ENCODE peak calls at places on chromosomes 13 and 19, in four cellular contexts. G, Z, P and N are unnamed samples.
A peak's percentile ranks its signal among the peaks of the same experiment; 100 is the strongest.

GRCh38 chr13:64471916-64472315 is 2758.2 kb downstream of the PCDH9 start:
- DNase-seq in G (no peak), P (no peak), Z (no peak), N (no peak)

GRCh38 chr13:60798503-60798902 is 401.5 kb downstream of the TDRD3 start:
- DNase-seq in P (no peak), G (no peak), Z (no peak), N (no peak)

GRCh38 chr19:42282810-42283247 is 13.8 kb downstream of the CIC start:
- DNase-seq in P (no peak), G (no peak), Z (no peak), N (no peak)

GRCh38 chr19:32186542-32187330 is 158.7 kb upstream of the ZNF507 start:
- DNase-seq in P (no peak), Z (no peak), G (no peak), N (no peak)

GRCh38 chr13:102117175-102117830 is 284.5 kb downstream of the FGF14 start:
- DNase-seq in Z (no peak), G (no peak), P (no peak), N (no peak)

GRCh38 chr13:77740931-77741586 is 43.6 kb downstream of the SLAIN1 start:
- DNase-seq in G (no peak), P (no peak), Z (no peak), N (no peak)

GRCh38 chr13:40236566-40237168 is 429.8 kb downstream of the FOXO1 start:
- DNase-seq in Z (no peak), P (no peak), G (no peak), N (no peak)

GRCh38 chr19:51809787-51810186 is 14.8 kb downstream of the FPR3 start:
- DNase-seq in G (no peak), Z (no peak), P (no peak), N (no peak)

GRCh38 chr13:113901231-113901630 is 37.4 kb upstream of the GAS6 start:
- DNase-seq in G (peak; percentile 2), Z (no peak), P (no peak), N (no peak)

GRCh38 chr19:56423985-56424353 is 19.8 kb downstream of the ZNF583 start:
- DNase-seq in Z (no peak), P (no peak), G (no peak), N (no peak)

GRCh38 chr19:42115705-42116104 is 16.5 kb downstream of the POU2F2 start:
- DNase-seq in G (no peak), P (no peak), Z (no peak), N (no peak)

GRCh38 chr13:76717092-76717491 is 169.1 kb downstream of the KCTD12 start:
- DNase-seq in G (no peak), P (no peak), Z (peak; percentile 79), N (no peak)

GRCh38 chr13:76943646-76944045 is 4.7 kb upstream of the ACOD1 start:
- DNase-seq in P (no peak), G (no peak), Z (no peak), N (no peak)

GRCh38 chr13:79837741-79838450 is 356.9 kb downstream of the NDFIP2 start:
- DNase-seq in P (no peak), Z (peak; percentile 55), G (no peak), N (no peak)

GRCh38 chr19:52453324-52454094 is at the start of gene ZNF578:
- DNase-seq in Z (peak; percentile 81), P (no peak), G (peak; percentile 67), N (peak; percentile 98)

GRCh38 chr13:83884141-83884540 is 1.9 kb upstream of the SLITRK1 start:
- DNase-seq in Z (no peak), P (no peak), G (no peak), N (no peak)

GRCh38 chr19:19372656-19373416 is 32.6 kb upstream of the GATAD2A start:
- DNase-seq in P (no peak), Z (peak; percentile 37), G (no peak), N (peak; percentile 67)

GRCh38 chr13:74132768-74133656 is 1.2 kb downstream of the KLF12 start:
- DNase-seq in P (peak; percentile 57), G (no peak), Z (no peak), N (peak; percentile 13)

GRCh38 chr19:43541920-43542650 is 9.1 kb downstream of the ZNF575 start:
- DNase-seq in P (no peak), G (no peak), Z (no peak), N (no peak)

GRCh38 chr19:58021541-58022282 is 12.1 kb upstream of the ZSCAN1 start:
- DNase-seq in P (peak; percentile 69), G (peak; percentile 37), Z (peak; percentile 9), N (peak; percentile 84)

GRCh38 chr19:36054733-36055686 is at the start of gene WDR62:
- DNase-seq in P (peak; percentile 98), Z (peak; percentile 89), G (peak; percentile 92), N (peak; percentile 94)

GRCh38 chr13:30429721-30430694 is 7.7 kb downstream of the UBE2L5 start:
- DNase-seq in P (no peak), G (no peak), Z (peak; percentile 84), N (no peak)

GRCh38 chr13:99811067-99811715 is 160.4 kb downstream of the ZIC5 start:
- DNase-seq in G (peak; percentile 16), Z (no peak), P (no peak), N (no peak)

GRCh38 chr13:71242191-71242590 is 624.8 kb downstream of the DACH1 start:
- DNase-seq in P (peak; percentile 85), G (no peak), Z (no peak), N (no peak)

GRCh38 chr13:100721885-100722512 is 47.4 kb upstream of the TMTC4 start:
- DNase-seq in Z (peak; percentile 53), P (peak; percentile 66), G (peak; percentile 68), N (peak; percentile 76)

GRCh38 chr13:74770361-74770760 is 636.2 kb upstream of the KLF12 start:
- DNase-seq in G (no peak), P (no peak), Z (peak; percentile 90), N (no peak)

GRCh38 chr13:70333752-70334151 is 225.5 kb upstream of the KLHL1 start:
- DNase-seq in Z (no peak), G (no peak), P (no peak), N (no peak)

DNA sequence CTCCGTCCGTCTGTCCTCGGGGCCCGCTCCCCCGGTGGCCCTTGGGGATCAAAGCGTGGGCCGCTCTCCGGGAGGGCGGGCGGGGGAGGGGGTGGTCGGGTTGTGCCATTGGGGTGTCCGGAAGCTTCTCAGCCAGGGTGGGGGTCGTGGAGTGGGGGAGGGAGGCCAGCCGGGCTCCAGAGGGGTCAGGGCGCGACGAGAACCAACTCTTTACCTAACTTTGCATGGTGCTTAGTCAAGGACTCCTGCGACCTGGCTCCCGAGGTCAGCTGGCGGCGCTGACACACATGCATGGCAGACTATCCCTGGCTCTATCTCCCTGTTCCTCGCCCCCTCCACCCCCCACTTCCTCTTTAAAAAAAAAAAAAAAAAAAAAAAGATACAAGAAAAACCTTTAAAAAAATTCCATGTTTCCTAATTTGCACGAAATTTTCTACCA is 15.5 kb downstream of the SMIM24 start:
- DNase-seq in G (no peak), P (peak; percentile 47), Z (no peak), N (no peak)
- H3K4me3 ChIP-seq in G (no peak overlapping the region), P (peak overlapping the region; percentile 17), Z (no peak overlapping the region), N (no peak overlapping the region)

DNA sequence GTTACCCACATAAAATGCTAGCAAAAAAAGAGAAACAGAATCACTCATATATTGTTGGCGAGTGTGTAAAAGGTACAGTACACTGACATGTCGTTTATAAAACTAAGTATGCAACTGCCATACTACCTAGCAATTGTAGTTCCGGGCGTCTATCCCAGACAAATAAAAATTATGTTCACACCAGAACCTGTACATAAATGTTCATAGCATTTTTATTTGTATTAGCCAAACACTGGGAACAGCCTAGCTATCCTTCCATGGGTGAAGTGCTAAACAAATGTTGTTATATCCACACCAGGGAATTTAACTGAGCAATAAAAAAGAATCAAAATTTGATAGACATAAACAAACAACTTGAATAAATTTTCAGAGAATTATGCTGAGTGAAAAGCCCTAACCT is 28.9 kb upstream of the POSTN start:
- DNase-seq in G (no peak), Z (no peak), P (no peak), N (no peak)
- TF ChIP-seq CTCF in G (no peak), Z (no peak), P (no peak), N (no peak)

DNA sequence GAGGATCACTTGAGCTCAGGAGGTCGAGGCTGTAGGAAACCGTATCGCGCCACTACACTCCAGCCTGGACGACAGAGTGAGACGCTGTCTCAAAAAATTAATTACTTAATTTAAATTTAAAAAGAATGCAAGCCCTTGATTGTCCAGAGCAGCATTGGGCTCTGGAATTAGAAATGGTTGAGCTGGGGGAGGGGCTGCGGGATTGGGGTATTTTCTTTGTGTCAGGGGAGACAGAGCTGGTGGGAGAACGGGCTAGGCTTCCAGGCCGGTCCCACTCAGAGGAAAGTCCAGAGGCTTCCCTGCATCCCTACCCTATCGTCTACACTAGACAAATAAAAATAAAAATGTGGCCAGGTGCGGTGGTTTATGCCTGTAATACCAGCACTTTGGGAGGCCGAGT is 2.2 kb upstream of the RAB3A start:
- DNase-seq in P (no peak), Z (no peak), G (no peak), N (no peak)
- H3K27ac ChIP-seq in P (no peak overlapping the region), Z (peak overlapping the region; percentile 98), G (peak overlapping the region; percentile 86), N (peak overlapping the region; percentile 95)

DNA sequence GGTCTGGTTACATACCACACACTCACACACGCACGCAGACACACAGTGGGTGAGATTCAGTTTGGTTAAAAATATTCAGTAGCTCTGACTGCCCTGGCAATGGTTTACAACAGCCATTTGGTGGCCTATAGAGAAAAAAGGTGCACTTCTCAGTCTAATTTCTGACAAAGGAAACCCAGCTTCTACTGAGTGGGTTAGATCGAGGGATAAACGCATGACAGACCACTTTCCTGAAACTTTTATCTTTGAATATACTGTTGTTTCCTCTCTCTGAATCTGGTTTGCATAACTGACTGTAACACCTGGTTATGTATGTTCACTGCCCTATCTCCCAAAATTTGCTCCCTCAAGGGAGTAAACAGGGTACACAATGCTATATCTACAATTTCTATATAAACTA is 2.4 kb downstream of the LIG4 start:
- DNase-seq in P (no peak), Z (no peak), G (no peak), N (no peak)
- H3K4me3 ChIP-seq in P (no peak overlapping the region), Z (no peak overlapping the region), G (no peak overlapping the region), N (no peak overlapping the region)

DNA sequence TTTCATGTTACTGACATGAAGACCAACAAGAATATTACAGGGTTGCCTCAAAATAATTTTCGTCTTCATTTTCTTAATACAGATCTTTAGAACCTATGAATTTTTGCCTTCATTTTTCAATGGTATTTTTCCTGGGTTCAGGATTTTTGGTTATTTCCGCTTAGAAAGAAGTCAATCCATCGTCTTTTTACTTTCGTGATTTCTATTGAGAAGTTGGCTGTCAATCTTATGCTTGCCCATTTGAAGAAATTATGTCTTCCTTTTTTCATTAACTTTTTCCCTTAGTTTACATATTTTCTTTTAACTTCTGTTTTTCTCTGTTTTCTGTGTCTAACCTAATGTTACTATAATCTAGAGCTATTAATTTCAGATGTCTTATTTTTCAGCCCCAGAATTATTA is 868.9 kb upstream of the SLC10A2 start:
- DNase-seq in Z (no peak), P (no peak), G (no peak), N (no peak)
- TF ChIP-seq CTCF in Z (no peak), P (no peak), G (no peak), N (no peak)